ENCODE peak calls at places on chromosomes 5 and 9, in five cellular contexts. One of them, this sample, is unnamed.

GRCh38 chr5:125870271-125870670 is 552.9 kb upstream of the GRAMD2B start:
- DNase-seq in neural progenitor cell: peak; percentile 22
- DNase-seq in H1: no peak
- DNase-seq in ascending aorta: no peak
- DNase-seq in fibroblast of the aortic adventitia: peak; percentile 46
- DNase-seq in this sample: no peak

GRCh38 chr5:169706070-169706469 is 69.0 kb downstream of the DOCK2 start:
- DNase-seq in neural progenitor cell: no peak
- DNase-seq in H1: no peak
- DNase-seq in ascending aorta: no peak
- DNase-seq in fibroblast of the aortic adventitia: no peak
- DNase-seq in this sample: no peak

GRCh38 chr5:132009706-132010405 is 1.6 kb downstream of the ACSL6 start:
- DNase-seq in neural progenitor cell: peak; percentile 45
- DNase-seq in ascending aorta: peak; percentile 19
- DNase-seq in H1: no peak
- DNase-seq in fibroblast of the aortic adventitia: no peak
- DNase-seq in this sample: no peak

GRCh38 chr5:150179221-150179620 is 10.6 kb upstream of the SLC6A7 start:
- DNase-seq in fibroblast of the aortic adventitia: no peak
- DNase-seq in neural progenitor cell: no peak
- DNase-seq in H1: no peak
- DNase-seq in ascending aorta: no peak
- DNase-seq in this sample: no peak

GRCh38 chr5:126403871-126404270 is 19.3 kb upstream of the GRAMD2B start:
- DNase-seq in neural progenitor cell: no peak
- DNase-seq in fibroblast of the aortic adventitia: peak; percentile 88
- DNase-seq in H1: no peak
- DNase-seq in ascending aorta: no peak
- DNase-seq in this sample: no peak

GRCh38 chr5:73612799-73613198 is 13.2 kb upstream of the ARHGEF28 start:
- DNase-seq in H1: no peak
- DNase-seq in ascending aorta: no peak
- DNase-seq in fibroblast of the aortic adventitia: no peak
- DNase-seq in neural progenitor cell: no peak
- DNase-seq in this sample: no peak

GRCh38 chr9:2495221-2496005 is 126.2 kb upstream of the VLDLR start:
- DNase-seq in H1: no peak
- DNase-seq in neural progenitor cell: no peak
- DNase-seq in ascending aorta: no peak
- DNase-seq in fibroblast of the aortic adventitia: no peak
- DNase-seq in this sample: no peak

GRCh38 chr5:54753034-54753433 is 232.4 kb downstream of the ESM1 start:
- DNase-seq in fibroblast of the aortic adventitia: peak; percentile 70
- DNase-seq in H1: peak; percentile 4
- DNase-seq in neural progenitor cell: no peak
- DNase-seq in ascending aorta: no peak
- DNase-seq in this sample: no peak

DNA sequence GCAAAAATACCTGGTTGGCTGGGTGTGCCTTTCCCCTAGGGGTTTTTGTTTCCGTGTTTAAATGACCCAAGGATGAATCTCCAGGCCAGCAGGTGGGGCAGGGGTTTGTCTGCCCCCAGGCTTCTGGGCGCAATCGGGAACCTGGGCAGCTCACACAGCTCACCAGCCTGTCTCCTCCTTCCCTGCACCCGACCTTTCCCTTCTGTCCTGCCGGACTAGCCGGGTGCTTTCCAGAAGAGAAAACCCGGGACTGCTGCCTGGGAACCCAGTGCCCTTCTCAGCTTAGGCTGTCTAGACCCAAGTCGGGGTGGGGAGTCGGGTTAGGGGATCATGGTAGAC is 84.3 kb downstream of the DAB2IP start:
- DNase-seq in neural progenitor cell: no peak
- DNase-seq in ascending aorta: no peak
- DNase-seq in H1: no peak
- DNase-seq in fibroblast of the aortic adventitia: no peak
- DNase-seq in this sample: no peak
- H3K4me3 ChIP-seq in neural progenitor cell: peak overlapping the region; percentile 63
- H3K4me3 ChIP-seq in ascending aorta: peak overlapping the region; percentile 45
- H3K4me3 ChIP-seq in H1: peak overlapping the region; percentile 54
- H3K4me3 ChIP-seq in fibroblast of the aortic adventitia: no peak overlapping the region
- H3K4me3 ChIP-seq in this sample: no peak overlapping the region

DNA sequence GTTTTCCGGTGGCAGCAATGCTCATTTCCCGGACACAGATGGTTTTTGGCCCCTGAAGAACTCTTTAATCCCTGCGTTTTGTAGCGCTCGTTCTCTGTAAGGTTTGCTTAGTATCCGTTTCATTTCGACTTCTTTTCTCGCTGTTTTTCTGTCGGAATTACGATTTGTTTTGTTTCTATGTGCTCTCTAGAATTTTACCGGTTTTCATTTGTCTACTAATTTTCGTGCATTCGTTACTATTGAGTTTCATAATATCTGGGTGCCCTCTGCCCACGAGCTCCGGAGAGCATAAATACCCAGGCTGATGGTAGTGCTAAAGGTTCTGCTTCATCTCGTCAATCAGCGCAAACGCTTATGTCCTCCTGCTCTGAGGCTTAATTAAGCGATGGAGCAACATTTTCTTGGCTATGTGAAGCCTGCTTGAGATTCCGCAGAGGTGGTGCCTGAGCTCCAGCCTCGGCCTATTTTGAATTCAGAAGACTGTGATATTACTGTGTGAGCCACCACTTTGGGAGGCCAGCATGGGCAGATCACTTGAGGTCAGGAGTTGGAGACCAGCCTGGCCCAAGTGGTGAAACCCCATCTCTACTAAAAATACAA is 44.9 kb downstream of the ANXA2R start:
- DNase-seq in ascending aorta: no peak
- DNase-seq in H1: no peak
- DNase-seq in neural progenitor cell: peak; percentile 33
- DNase-seq in fibroblast of the aortic adventitia: peak; percentile 59
- DNase-seq in this sample: no peak
- H3K4me3 ChIP-seq in ascending aorta: peak overlapping the region; percentile 52
- H3K4me3 ChIP-seq in H1: no peak overlapping the region
- H3K4me3 ChIP-seq in neural progenitor cell: no peak overlapping the region
- H3K4me3 ChIP-seq in fibroblast of the aortic adventitia: peak overlapping the region; percentile 59
- H3K4me3 ChIP-seq in this sample: peak overlapping the region; percentile 100

GRCh38 chr9:135715056-135715595 is 13.1 kb downstream of the KCNT1 start:
- DNase-seq in H1: no peak
- DNase-seq in fibroblast of the aortic adventitia: no peak
- DNase-seq in neural progenitor cell: no peak
- DNase-seq in ascending aorta: no peak
- DNase-seq in this sample: no peak
- H3K4me3 ChIP-seq in H1: no peak overlapping the region
- H3K4me3 ChIP-seq in fibroblast of the aortic adventitia: no peak overlapping the region
- H3K4me3 ChIP-seq in neural progenitor cell: no peak overlapping the region
- H3K4me3 ChIP-seq in ascending aorta: no peak overlapping the region
- H3K4me3 ChIP-seq in this sample: no peak overlapping the region

GRCh38 chr9:16121168-16121567 is 568.3 kb downstream of the CCDC171 start:
- DNase-seq in ascending aorta: no peak
- DNase-seq in H1: no peak
- DNase-seq in fibroblast of the aortic adventitia: no peak
- DNase-seq in neural progenitor cell: no peak
- DNase-seq in this sample: no peak

GRCh38 chr9:16120727-16121126 is 567.9 kb downstream of the CCDC171 start:
- DNase-seq in fibroblast of the aortic adventitia: no peak
- DNase-seq in ascending aorta: no peak
- DNase-seq in neural progenitor cell: no peak
- DNase-seq in H1: no peak
- DNase-seq in this sample: no peak

GRCh38 chr9:16121593-16121992 is 568.8 kb downstream of the CCDC171 start:
- DNase-seq in neural progenitor cell: no peak
- DNase-seq in ascending aorta: no peak
- DNase-seq in fibroblast of the aortic adventitia: no peak
- DNase-seq in H1: no peak
- DNase-seq in this sample: no peak

GRCh38 chr9:16119261-16119660 is 566.4 kb downstream of the CCDC171 start:
- DNase-seq in fibroblast of the aortic adventitia: no peak
- DNase-seq in H1: no peak
- DNase-seq in neural progenitor cell: no peak
- DNase-seq in ascending aorta: no peak
- DNase-seq in this sample: no peak

GRCh38 chr9:16119861-16120641 is 567.2 kb downstream of the CCDC171 start:
- DNase-seq in fibroblast of the aortic adventitia: peak; percentile 67
- DNase-seq in H1: no peak
- DNase-seq in ascending aorta: no peak
- DNase-seq in neural progenitor cell: no peak
- DNase-seq in this sample: no peak
- H3K4me3 ChIP-seq in fibroblast of the aortic adventitia: no peak overlapping the region
- H3K4me3 ChIP-seq in H1: no peak overlapping the region
- H3K4me3 ChIP-seq in ascending aorta: no peak overlapping the region
- H3K4me3 ChIP-seq in neural progenitor cell: no peak overlapping the region
- H3K4me3 ChIP-seq in this sample: no peak overlapping the region

DNA sequence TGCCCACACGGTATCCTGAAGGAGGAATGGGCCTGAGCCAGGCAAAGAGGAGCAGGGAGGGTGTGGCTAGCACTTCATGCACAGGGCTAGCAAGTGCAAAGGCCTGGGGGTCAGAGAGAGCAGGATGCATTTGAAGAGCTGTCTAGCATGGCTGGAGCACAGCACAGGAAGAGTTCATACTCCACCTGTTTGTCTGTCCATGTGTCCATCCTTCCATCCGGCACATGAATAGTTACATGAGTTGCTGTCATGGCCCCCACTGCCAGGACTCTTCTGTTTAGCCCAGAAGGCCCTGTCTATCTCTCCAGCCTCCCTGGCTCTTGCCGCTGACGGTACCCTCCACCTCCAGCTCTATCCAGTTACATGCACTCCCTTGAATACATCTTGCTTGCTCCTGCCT is 17.1 kb downstream of the RGS3 start:
- DNase-seq in H1: no peak
- DNase-seq in ascending aorta: peak; percentile 62
- DNase-seq in fibroblast of the aortic adventitia: no peak
- DNase-seq in neural progenitor cell: no peak
- DNase-seq in this sample: no peak
- H3K4me3 ChIP-seq in H1: no peak overlapping the region
- H3K4me3 ChIP-seq in ascending aorta: no peak overlapping the region
- H3K4me3 ChIP-seq in fibroblast of the aortic adventitia: no peak overlapping the region
- H3K4me3 ChIP-seq in neural progenitor cell: no peak overlapping the region
- H3K4me3 ChIP-seq in this sample: no peak overlapping the region

GRCh38 chr5:14063117-14063516 is 80.0 kb upstream of the TRIO start:
- DNase-seq in H1: no peak
- DNase-seq in neural progenitor cell: no peak
- DNase-seq in ascending aorta: no peak
- DNase-seq in fibroblast of the aortic adventitia: no peak
- DNase-seq in this sample: no peak

GRCh38 chr5:14062178-14062577 is 81.0 kb upstream of the TRIO start:
- DNase-seq in fibroblast of the aortic adventitia: peak; percentile 11
- DNase-seq in H1: no peak
- DNase-seq in neural progenitor cell: no peak
- DNase-seq in ascending aorta: no peak
- DNase-seq in this sample: no peak

GRCh38 chr5:14064841-14065240 is 78.3 kb upstream of the TRIO start:
- DNase-seq in ascending aorta: no peak
- DNase-seq in neural progenitor cell: no peak
- DNase-seq in H1: no peak
- DNase-seq in fibroblast of the aortic adventitia: peak; percentile 18
- DNase-seq in this sample: no peak

GRCh38 chr5:14061106-14061505 is 82.0 kb upstream of the TRIO start:
- DNase-seq in ascending aorta: no peak
- DNase-seq in fibroblast of the aortic adventitia: no peak
- DNase-seq in H1: no peak
- DNase-seq in neural progenitor cell: no peak
- DNase-seq in this sample: no peak

GRCh38 chr5:14063691-14064090 is 79.5 kb upstream of the TRIO start:
- DNase-seq in ascending aorta: no peak
- DNase-seq in neural progenitor cell: no peak
- DNase-seq in fibroblast of the aortic adventitia: no peak
- DNase-seq in H1: no peak
- DNase-seq in this sample: no peak
- H3K4me3 ChIP-seq in ascending aorta: no peak overlapping the region
- H3K4me3 ChIP-seq in neural progenitor cell: no peak overlapping the region
- H3K4me3 ChIP-seq in fibroblast of the aortic adventitia: no peak overlapping the region
- H3K4me3 ChIP-seq in H1: no peak overlapping the region
- H3K4me3 ChIP-seq in this sample: no peak overlapping the region